ENCODE peak calls at places on chromosome 12, in six cellular contexts. Y is tibial nerve, S is bronchial epithelial cell, P is AG04450, O is dorsolateral prefrontal cortex, J is K562. E is an unnamed sample.

GRCh38 chr12:119713551-119714031 is 45.7 kb downstream of the PRKAB1 start:
- DNase-seq in J (no peak), Y (no peak), S (no peak), P (no peak), O (no peak), E (no peak)

GRCh38 chr12:131882804-131883520 is 11.5 kb upstream of the ULK1 start:
- DNase-seq in O (no peak), Y (no peak), S (no peak), J (peak; percentile 22), P (no peak), E (no peak)

GRCh38 chr12:93595336-93595735 is 22.9 kb downstream of the SOCS2 start:
- DNase-seq in J (no peak), Y (no peak), O (no peak), S (no peak), P (no peak), E (no peak)

GRCh38 chr12:130288201-130288600 is 49.5 kb upstream of the PIWIL1 start:
- DNase-seq in O (no peak), P (no peak), Y (no peak), J (no peak), S (peak; percentile 62), E (no peak)

GRCh38 chr12:72010365-72010764 is 71.7 kb downstream of the TPH2 start:
- DNase-seq in S (no peak), J (no peak), Y (no peak), P (no peak), O (no peak), E (peak; percentile 26)

GRCh38 chr12:110234197-110235154 is 46.6 kb upstream of the ATP2A2 start:
- DNase-seq in Y (no peak), O (no peak), S (peak; percentile 28), J (no peak), P (no peak), E (no peak)

GRCh38 chr12:89259831-89260230 is 92.5 kb downstream of the DUSP6 start:
- DNase-seq in S (no peak), O (no peak), J (no peak), Y (no peak), P (no peak), E (no peak)

GRCh38 chr12:86331012-86331411 is 74.8 kb upstream of the MGAT4C start:
- DNase-seq in Y (no peak), O (no peak), J (no peak), S (no peak), P (no peak), E (no peak)

GRCh38 chr12:76878045-76878898 is 547 bp downstream of the CSRP2 start:
- DNase-seq in O (no peak), P (no peak), J (peak; percentile 34), S (peak; percentile 46), Y (no peak), E (no peak)
- H3K4me3 ChIP-seq in O (peak overlapping the region; percentile 75), P (peak overlapping the region; percentile 76), J (peak overlapping the region; percentile 58), S (peak overlapping the region; percentile 60), Y (peak overlapping the region; percentile 62), E (peak overlapping the region; percentile 75)

GRCh38 chr12:2642176-2642892 is 152.4 kb upstream of the FKBP4 start:
- DNase-seq in O (no peak), Y (no peak), S (no peak), J (no peak), P (no peak), E (no peak)

GRCh38 chr12:2640281-2640680 is 154.5 kb upstream of the FKBP4 start:
- DNase-seq in J (no peak), S (no peak), O (no peak), Y (no peak), P (no peak), E (no peak)

GRCh38 chr12:2641761-2642160 is 153.0 kb upstream of the FKBP4 start:
- DNase-seq in Y (no peak), P (no peak), J (no peak), S (no peak), O (no peak), E (no peak)

GRCh38 chr12:2640709-2641108 is 154.1 kb upstream of the FKBP4 start:
- DNase-seq in Y (no peak), S (peak; percentile 89), O (peak; percentile 88), P (peak; percentile 90), J (no peak), E (peak; percentile 47)

GRCh38 chr12:2641209-2641608 is 153.6 kb upstream of the FKBP4 start:
- DNase-seq in J (peak; percentile 45), S (no peak), Y (no peak), P (no peak), O (no peak), E (no peak)
- TF ChIP-seq CTCF in J (peak; percentile 22), S (no peak), Y (no peak), P (peak; percentile 51), O (no peak), E (peak; percentile 53)

GRCh38 chr12:122063691-122064033 is 14.9 kb upstream of the MLXIP start:
- DNase-seq in Y (no peak), O (no peak), P (no peak), S (no peak), J (no peak), E (no peak)

GRCh38 chr12:122064034-122064777 is 14.3 kb upstream of the MLXIP start:
- DNase-seq in S (peak; percentile 76), Y (peak; percentile 41), P (no peak), J (peak; percentile 96), O (peak; percentile 89), E (peak; percentile 91)

GRCh38 chr12:122067548-122067947 is 11.0 kb upstream of the MLXIP start:
- DNase-seq in P (no peak), S (no peak), O (no peak), Y (no peak), J (no peak), E (no peak)

GRCh38 chr12:122062832-122063690 is 15.5 kb upstream of the MLXIP start:
- DNase-seq in S (peak; percentile 91), O (no peak), Y (no peak), J (peak; percentile 62), P (no peak), E (no peak)

GRCh38 chr12:122064780-122065588 is 13.6 kb upstream of the MLXIP start:
- DNase-seq in J (peak; percentile 77), S (peak; percentile 65), P (no peak), O (no peak), Y (no peak), E (peak; percentile 88)
- H3K4me3 ChIP-seq in J (peak overlapping the region; percentile 44), S (no peak overlapping the region), P (no peak overlapping the region), O (no peak overlapping the region), Y (no peak overlapping the region), E (peak overlapping the region; percentile 62)

GRCh38 chr12:108063192-108063591 is 65.9 kb upstream of the WSCD2 start:
- DNase-seq in O (no peak), S (peak; percentile 4), Y (no peak), P (no peak), J (peak; percentile 51), E (no peak)
- TF ChIP-seq CTCF in O (peak; percentile 42), S (peak; percentile 8), Y (no peak), P (peak; percentile 12), J (peak; percentile 67), E (peak; percentile 40)

DNA sequence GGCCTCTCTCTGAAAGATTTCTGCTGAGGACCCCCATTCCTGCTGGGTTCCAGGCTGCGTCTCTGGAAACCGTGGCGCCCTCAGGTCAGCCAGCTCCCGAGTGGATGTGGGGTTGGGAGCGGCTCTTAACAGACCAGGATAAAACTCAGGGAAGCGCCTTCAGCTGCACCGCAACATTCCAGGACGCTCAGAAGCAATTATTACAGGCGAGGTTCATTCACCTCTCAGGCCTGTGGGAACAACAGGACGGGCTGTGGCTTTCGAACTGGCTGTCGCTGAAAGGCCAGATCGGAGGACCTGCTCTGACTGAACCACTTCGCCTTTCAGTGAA is 351 bp upstream of the GAS2L3 start:
- DNase-seq in Y (no peak), O (no peak), P (no peak), J (no peak), S (no peak), E (no peak)
- H3K4me3 ChIP-seq in Y (peak overlapping the region; percentile 71), O (peak overlapping the region; percentile 80), P (peak overlapping the region; percentile 82), J (peak overlapping the region; percentile 54), S (peak overlapping the region; percentile 63), E (peak overlapping the region; percentile 89)

E was measured in epithelial cell of proximal tubule.